ENCODE peak calls at places on chromosomes 4 and X, in nine cellular contexts. One of them, this sample, is unnamed.

GRCh38 chr4:104486702-104487101 is 8.0 kb downstream of the CXXC4 start:
- DNase-seq in Caki2: no peak
- DNase-seq in T follicular helper cell: no peak
- DNase-seq in GM10248: no peak
- DNase-seq in NCI-H1048: no peak
- DNase-seq in stimulated activated CD4-positive, alpha-beta T cell treated with anti-CD3 and anti-CD28 coated beads, Interleukin-2, amount 100 ng/mL, for 4 hours: no peak
- DNase-seq in fibroblast of lung: no peak
- DNase-seq in NCI-H146: peak; percentile 0
- DNase-seq in endothelial cell: no peak
- DNase-seq in this sample: no peak

GRCh38 chr4:116217781-116218180 is 867.6 kb downstream of the TRAM1L1 start:
- DNase-seq in Caki2: no peak
- DNase-seq in T follicular helper cell: no peak
- DNase-seq in GM10248: no peak
- DNase-seq in NCI-H1048: no peak
- DNase-seq in stimulated activated CD4-positive, alpha-beta T cell treated with anti-CD3 and anti-CD28 coated beads, Interleukin-2, amount 100 ng/mL, for 4 hours: no peak
- DNase-seq in fibroblast of lung: peak; percentile 3
- DNase-seq in NCI-H146: no peak
- DNase-seq in endothelial cell: no peak
- DNase-seq in this sample: no peak

GRCh38 chrX:114127411-114128025 is 456.4 kb upstream of the HTR2C start:
- DNase-seq in Caki2: no peak
- DNase-seq in T follicular helper cell: no peak
- DNase-seq in GM10248: no peak
- DNase-seq in NCI-H1048: no peak
- DNase-seq in stimulated activated CD4-positive, alpha-beta T cell treated with anti-CD3 and anti-CD28 coated beads, Interleukin-2, amount 100 ng/mL, for 4 hours: no peak
- DNase-seq in fibroblast of lung: no peak
- DNase-seq in NCI-H146: no peak
- DNase-seq in endothelial cell: no peak
- DNase-seq in this sample: no peak

GRCh38 chrX:318739-319578 is at the start of gene GTPBP6:
- DNase-seq in Caki2: peak; percentile 98
- DNase-seq in T follicular helper cell: peak; percentile 99
- DNase-seq in GM10248: peak; percentile 95
- DNase-seq in NCI-H1048: no peak
- DNase-seq in stimulated activated CD4-positive, alpha-beta T cell treated with anti-CD3 and anti-CD28 coated beads, Interleukin-2, amount 100 ng/mL, for 4 hours: peak; percentile 99
- DNase-seq in fibroblast of lung: peak; percentile 99
- DNase-seq in NCI-H146: no peak
- DNase-seq in endothelial cell: peak; percentile 97
- DNase-seq in this sample: peak; percentile 99

GRCh38 chrX:139691843-139692505 is 16.0 kb downstream of the MCF2 start:
- DNase-seq in Caki2: no peak
- DNase-seq in T follicular helper cell: no peak
- DNase-seq in GM10248: peak; percentile 20
- DNase-seq in NCI-H1048: no peak
- DNase-seq in stimulated activated CD4-positive, alpha-beta T cell treated with anti-CD3 and anti-CD28 coated beads, Interleukin-2, amount 100 ng/mL, for 4 hours: no peak
- DNase-seq in fibroblast of lung: peak; percentile 18
- DNase-seq in NCI-H146: no peak
- DNase-seq in endothelial cell: peak; percentile 10
- DNase-seq in this sample: no peak

GRCh38 chr4:140252144-140252741 is 98.3 kb upstream of the MAML3 start:
- DNase-seq in Caki2: peak; percentile 19
- DNase-seq in T follicular helper cell: no peak
- DNase-seq in GM10248: peak; percentile 22
- DNase-seq in NCI-H1048: no peak
- DNase-seq in stimulated activated CD4-positive, alpha-beta T cell treated with anti-CD3 and anti-CD28 coated beads, Interleukin-2, amount 100 ng/mL, for 4 hours: no peak
- DNase-seq in fibroblast of lung: no peak
- DNase-seq in NCI-H146: peak; percentile 67
- DNase-seq in endothelial cell: peak; percentile 21
- DNase-seq in this sample: no peak

GRCh38 chr4:180598281-180598680 is 1644.9 kb upstream of the TENM3 start:
- DNase-seq in Caki2: peak; percentile 65
- DNase-seq in T follicular helper cell: no peak
- DNase-seq in GM10248: no peak
- DNase-seq in NCI-H1048: no peak
- DNase-seq in stimulated activated CD4-positive, alpha-beta T cell treated with anti-CD3 and anti-CD28 coated beads, Interleukin-2, amount 100 ng/mL, for 4 hours: no peak
- DNase-seq in fibroblast of lung: peak; percentile 69
- DNase-seq in NCI-H146: no peak
- DNase-seq in endothelial cell: no peak
- DNase-seq in this sample: no peak

GRCh38 chrX:102659790-102660757 is 8.8 kb downstream of the GPRASP1 start:
- DNase-seq in Caki2: peak; percentile 73
- DNase-seq in T follicular helper cell: peak; percentile 77
- DNase-seq in GM10248: peak; percentile 70
- DNase-seq in NCI-H1048: no peak
- DNase-seq in stimulated activated CD4-positive, alpha-beta T cell treated with anti-CD3 and anti-CD28 coated beads, Interleukin-2, amount 100 ng/mL, for 4 hours: peak; percentile 71
- DNase-seq in fibroblast of lung: peak; percentile 61
- DNase-seq in NCI-H146: no peak
- DNase-seq in endothelial cell: peak; percentile 65
- DNase-seq in this sample: peak; percentile 28

GRCh38 chrX:154379569-154379951 is 465 bp downstream of the EMD start:
- DNase-seq in Caki2: no peak
- DNase-seq in T follicular helper cell: no peak
- DNase-seq in GM10248: no peak
- DNase-seq in NCI-H1048: no peak
- DNase-seq in stimulated activated CD4-positive, alpha-beta T cell treated with anti-CD3 and anti-CD28 coated beads, Interleukin-2, amount 100 ng/mL, for 4 hours: no peak
- DNase-seq in fibroblast of lung: no peak
- DNase-seq in NCI-H146: no peak
- DNase-seq in endothelial cell: no peak
- DNase-seq in this sample: no peak

GRCh38 chr4:56469489-56470210 is 2.2 kb downstream of the SRP72 start:
- DNase-seq in Caki2: no peak
- DNase-seq in T follicular helper cell: no peak
- DNase-seq in GM10248: no peak
- DNase-seq in NCI-H1048: no peak
- DNase-seq in stimulated activated CD4-positive, alpha-beta T cell treated with anti-CD3 and anti-CD28 coated beads, Interleukin-2, amount 100 ng/mL, for 4 hours: no peak
- DNase-seq in fibroblast of lung: no peak
- DNase-seq in NCI-H146: no peak
- DNase-seq in endothelial cell: no peak
- DNase-seq in this sample: no peak

GRCh38 chr4:154618708-154619315 is 6.4 kb upstream of the FGG start:
- DNase-seq in Caki2: peak; percentile 34
- DNase-seq in T follicular helper cell: peak; percentile 22
- DNase-seq in GM10248: peak; percentile 46
- DNase-seq in NCI-H1048: peak; percentile 13
- DNase-seq in stimulated activated CD4-positive, alpha-beta T cell treated with anti-CD3 and anti-CD28 coated beads, Interleukin-2, amount 100 ng/mL, for 4 hours: peak; percentile 18
- DNase-seq in fibroblast of lung: peak; percentile 41
- DNase-seq in NCI-H146: peak; percentile 7
- DNase-seq in endothelial cell: peak; percentile 67
- DNase-seq in this sample: peak; percentile 21

GRCh38 chr4:170025523-170026252 is 507 bp downstream of the MFAP3L start:
- DNase-seq in Caki2: no peak
- DNase-seq in T follicular helper cell: no peak
- DNase-seq in GM10248: no peak
- DNase-seq in NCI-H1048: no peak
- DNase-seq in stimulated activated CD4-positive, alpha-beta T cell treated with anti-CD3 and anti-CD28 coated beads, Interleukin-2, amount 100 ng/mL, for 4 hours: peak; percentile 7
- DNase-seq in fibroblast of lung: no peak
- DNase-seq in NCI-H146: no peak
- DNase-seq in endothelial cell: peak; percentile 22
- DNase-seq in this sample: no peak

GRCh38 chr4:153668647-153669046 is 15.4 kb upstream of the TLR2 start:
- DNase-seq in Caki2: no peak
- DNase-seq in T follicular helper cell: no peak
- DNase-seq in GM10248: no peak
- DNase-seq in NCI-H1048: no peak
- DNase-seq in stimulated activated CD4-positive, alpha-beta T cell treated with anti-CD3 and anti-CD28 coated beads, Interleukin-2, amount 100 ng/mL, for 4 hours: no peak
- DNase-seq in fibroblast of lung: peak; percentile 54
- DNase-seq in NCI-H146: no peak
- DNase-seq in endothelial cell: no peak
- DNase-seq in this sample: no peak

GRCh38 chr4:168797738-168798375 is 212.2 kb downstream of the CBR4 start:
- DNase-seq in Caki2: no peak
- DNase-seq in T follicular helper cell: no peak
- DNase-seq in GM10248: no peak
- DNase-seq in NCI-H1048: no peak
- DNase-seq in stimulated activated CD4-positive, alpha-beta T cell treated with anti-CD3 and anti-CD28 coated beads, Interleukin-2, amount 100 ng/mL, for 4 hours: no peak
- DNase-seq in fibroblast of lung: no peak
- DNase-seq in NCI-H146: no peak
- DNase-seq in endothelial cell: no peak
- DNase-seq in this sample: no peak

GRCh38 chrX:101062171-101062570 is 10.3 kb upstream of the TRMT2B start:
- DNase-seq in Caki2: no peak
- DNase-seq in T follicular helper cell: no peak
- DNase-seq in GM10248: no peak
- DNase-seq in NCI-H1048: no peak
- DNase-seq in stimulated activated CD4-positive, alpha-beta T cell treated with anti-CD3 and anti-CD28 coated beads, Interleukin-2, amount 100 ng/mL, for 4 hours: no peak
- DNase-seq in fibroblast of lung: peak; percentile 34
- DNase-seq in NCI-H146: no peak
- DNase-seq in endothelial cell: no peak
- DNase-seq in this sample: no peak

GRCh38 chr4:139084425-139085093 is 69.0 kb downstream of the NOCT start:
- DNase-seq in Caki2: no peak
- DNase-seq in T follicular helper cell: no peak
- DNase-seq in GM10248: no peak
- DNase-seq in NCI-H1048: no peak
- DNase-seq in stimulated activated CD4-positive, alpha-beta T cell treated with anti-CD3 and anti-CD28 coated beads, Interleukin-2, amount 100 ng/mL, for 4 hours: no peak
- DNase-seq in fibroblast of lung: no peak
- DNase-seq in NCI-H146: no peak
- DNase-seq in endothelial cell: peak; percentile 90
- DNase-seq in this sample: peak; percentile 16

GRCh38 chrX:49978191-49978590 is 55.8 kb downstream of the CLCN5 start:
- DNase-seq in Caki2: no peak
- DNase-seq in T follicular helper cell: no peak
- DNase-seq in GM10248: no peak
- DNase-seq in NCI-H1048: no peak
- DNase-seq in stimulated activated CD4-positive, alpha-beta T cell treated with anti-CD3 and anti-CD28 coated beads, Interleukin-2, amount 100 ng/mL, for 4 hours: no peak
- DNase-seq in fibroblast of lung: no peak
- DNase-seq in NCI-H146: no peak
- DNase-seq in endothelial cell: no peak
- DNase-seq in this sample: no peak

GRCh38 chrX:129139837-129140679 is 383.2 kb downstream of the SMARCA1 start:
- DNase-seq in Caki2: no peak
- DNase-seq in T follicular helper cell: no peak
- DNase-seq in GM10248: no peak
- DNase-seq in NCI-H1048: no peak
- DNase-seq in stimulated activated CD4-positive, alpha-beta T cell treated with anti-CD3 and anti-CD28 coated beads, Interleukin-2, amount 100 ng/mL, for 4 hours: no peak
- DNase-seq in fibroblast of lung: peak; percentile 35
- DNase-seq in NCI-H146: peak; percentile 77
- DNase-seq in endothelial cell: no peak
- DNase-seq in this sample: no peak

GRCh38 chr4:98283219-98284199 is 22.3 kb downstream of the RAP1GDS1 start:
- DNase-seq in Caki2: no peak
- DNase-seq in T follicular helper cell: no peak
- DNase-seq in GM10248: no peak
- DNase-seq in NCI-H1048: no peak
- DNase-seq in stimulated activated CD4-positive, alpha-beta T cell treated with anti-CD3 and anti-CD28 coated beads, Interleukin-2, amount 100 ng/mL, for 4 hours: no peak
- DNase-seq in fibroblast of lung: peak; percentile 42
- DNase-seq in NCI-H146: no peak
- DNase-seq in endothelial cell: no peak
- DNase-seq in this sample: no peak

GRCh38 chrX:21843179-21843578 is 3.8 kb downstream of the MBTPS2 start:
- DNase-seq in Caki2: peak; percentile 35
- DNase-seq in T follicular helper cell: no peak
- DNase-seq in GM10248: no peak
- DNase-seq in NCI-H1048: no peak
- DNase-seq in stimulated activated CD4-positive, alpha-beta T cell treated with anti-CD3 and anti-CD28 coated beads, Interleukin-2, amount 100 ng/mL, for 4 hours: no peak
- DNase-seq in fibroblast of lung: no peak
- DNase-seq in NCI-H146: no peak
- DNase-seq in endothelial cell: no peak
- DNase-seq in this sample: no peak

GRCh38 chr4:181301735-181302380 is 941.3 kb upstream of the TENM3 start:
- DNase-seq in Caki2: no peak
- DNase-seq in T follicular helper cell: no peak
- DNase-seq in GM10248: no peak
- DNase-seq in NCI-H1048: no peak
- DNase-seq in stimulated activated CD4-positive, alpha-beta T cell treated with anti-CD3 and anti-CD28 coated beads, Interleukin-2, amount 100 ng/mL, for 4 hours: no peak
- DNase-seq in fibroblast of lung: peak; percentile 18
- DNase-seq in NCI-H146: peak; percentile 89
- DNase-seq in endothelial cell: peak; percentile 39
- DNase-seq in this sample: no peak

GRCh38 chr4:24991015-24991414 is 39.7 kb downstream of the LGI2 start:
- DNase-seq in Caki2: no peak
- DNase-seq in T follicular helper cell: no peak
- DNase-seq in GM10248: no peak
- DNase-seq in NCI-H1048: no peak
- DNase-seq in stimulated activated CD4-positive, alpha-beta T cell treated with anti-CD3 and anti-CD28 coated beads, Interleukin-2, amount 100 ng/mL, for 4 hours: no peak
- DNase-seq in fibroblast of lung: peak; percentile 92
- DNase-seq in NCI-H146: no peak
- DNase-seq in endothelial cell: peak; percentile 40
- DNase-seq in this sample: no peak

GRCh38 chr4:139568206-139568969 is 12.4 kb upstream of the SETD7 start:
- DNase-seq in Caki2: no peak
- DNase-seq in T follicular helper cell: no peak
- DNase-seq in GM10248: no peak
- DNase-seq in NCI-H1048: no peak
- DNase-seq in stimulated activated CD4-positive, alpha-beta T cell treated with anti-CD3 and anti-CD28 coated beads, Interleukin-2, amount 100 ng/mL, for 4 hours: no peak
- DNase-seq in fibroblast of lung: no peak
- DNase-seq in NCI-H146: no peak
- DNase-seq in endothelial cell: no peak
- DNase-seq in this sample: no peak

GRCh38 chr4:49032440-49033161 is 46.5 kb downstream of the CWH43 start:
- DNase-seq in Caki2: peak; percentile 25
- DNase-seq in T follicular helper cell: no peak
- DNase-seq in GM10248: no peak
- DNase-seq in NCI-H1048: no peak
- DNase-seq in stimulated activated CD4-positive, alpha-beta T cell treated with anti-CD3 and anti-CD28 coated beads, Interleukin-2, amount 100 ng/mL, for 4 hours: no peak
- DNase-seq in fibroblast of lung: no peak
- DNase-seq in NCI-H146: peak; percentile 30
- DNase-seq in endothelial cell: no peak
- DNase-seq in this sample: no peak